ENCODE peak calls at places on chromosomes 7 and 10, in four cellular contexts. Z is LoVo; E is NCI-H82; F is activated naive CD8-positive, alpha-beta T cell treated with anti-CD3 and anti-CD28 coated beads, Interleukin-2, amount 10 ng/mL, durations not matched to agents 7 days and 5 days. R is an unnamed sample.

GRCh38 chr10:79073784-79074432 is 5.1 kb downstream of the ZMIZ1 start:
- DNase-seq in Z (peak; percentile 50), E (peak; percentile 33), F (no peak), R (no peak)

GRCh38 chr7:158356454-158356853 is 231.2 kb downstream of the PTPRN2 start:
- DNase-seq in Z (no peak), E (no peak), F (no peak), R (no peak)

GRCh38 chr10:132570771-132571564 is 33.4 kb downstream of the INPP5A start:
- DNase-seq in Z (no peak), E (no peak), F (no peak), R (peak; percentile 37)

GRCh38 chr10:120369831-120370230 is 87.2 kb upstream of the PLPP4 start:
- DNase-seq in Z (no peak), E (no peak), F (no peak), R (no peak)

GRCh38 chr7:47534322-47535032 is 47.4 kb downstream of the TNS3 start:
- DNase-seq in Z (peak; percentile 22), E (peak; percentile 55), F (no peak), R (peak; percentile 58)

GRCh38 chr10:114271779-114272167 is 32.7 kb downstream of the VWA2 start:
- DNase-seq in Z (peak; percentile 51), E (no peak), F (no peak), R (peak; percentile 91)

GRCh38 chr7:46198691-46199090 is 277.6 kb upstream of the IGFBP3 start:
- DNase-seq in Z (no peak), E (no peak), F (no peak), R (no peak)

GRCh38 chr7:80225361-80225760 is 90.7 kb downstream of the GNAI1 start:
- DNase-seq in Z (no peak), E (no peak), F (no peak), R (no peak)

GRCh38 chr7:76310102-76310957 is 7.9 kb downstream of the HSPB1 start:
- DNase-seq in Z (no peak), E (peak; percentile 54), F (no peak), R (no peak)

GRCh38 chr7:134792968-134793367 is 13.5 kb downstream of the CALD1 start:
- DNase-seq in Z (no peak), E (no peak), F (no peak), R (no peak)

GRCh38 chr10:103544657-103545310 is 51.3 kb downstream of the NEURL1 start:
- DNase-seq in Z (no peak), E (no peak), F (no peak), R (no peak)

GRCh38 chr10:59127991-59128390 is 48.5 kb upstream of the PHYHIPL start:
- DNase-seq in Z (no peak), E (no peak), F (no peak), R (no peak)

R was measured in epithelial cell of prostate.